ENCODE peak calls at places on chromosomes 4 and X, in ten cellular contexts. A, H, P, G, Z, L, O, F, D and Y are unnamed samples. For H3K27me3, the result is how much of the 10 kb centered on the place peaks cover.

GRCh38 chr4:89140168-89140759 is 28.9 kb downstream of the TIGD2 start:
- DNase-seq in A (no peak), H (no peak), P (peak), G (no peak), Z (no peak), L (no peak), O (no peak), F (no peak), D (no peak), Y (no peak)

GRCh38 chrX:20427173-20427770 is 160.6 kb upstream of the RPS6KA3 start:
- DNase-seq in A (no peak), H (no peak), P (no peak), G (no peak), Z (no peak), L (no peak), O (no peak), F (no peak), D (no peak), Y (no peak)

GRCh38 chr4:182175788-182176519 is 67.2 kb upstream of the TENM3 start:
- DNase-seq in A (no peak), H (no peak), P (no peak), G (no peak), Z (no peak), L (no peak), O (no peak), F (no peak), D (no peak), Y (no peak)

GRCh38 chrX:154295664-154296310 is at the start of gene TKTL1:
- DNase-seq in A (no peak), H (no peak), P (no peak), G (no peak), Z (no peak), L (no peak), O (no peak), F (no peak), D (no peak), Y (no peak)

GRCh38 chr4:61202638-61203495 is 2.7 kb downstream of the ADGRL3 start:
- DNase-seq in A (no peak), H (no peak), P (no peak), G (peak), Z (no peak), L (peak), O (no peak), F (no peak), D (peak), Y (no peak)

GRCh38 chr4:91622925-91623600 is 680.7 kb upstream of the GRID2 start:
- DNase-seq in A (no peak), H (no peak), P (no peak), G (no peak), Z (no peak), L (no peak), O (no peak), F (no peak), D (no peak), Y (no peak)

GRCh38 chrX:7028246-7028645 is 119.3 kb upstream of the STS start:
- DNase-seq in A (no peak), H (no peak), P (no peak), G (no peak), Z (no peak), L (no peak), O (no peak), F (no peak), D (peak), Y (no peak)

GRCh38 chr4:1339489-1339888 is 7.5 kb upstream of the UVSSA start:
- DNase-seq in A (no peak), H (no peak), P (no peak), G (no peak), Z (no peak), L (no peak), O (no peak), F (peak), D (no peak), Y (no peak)

GRCh38 chr4:165343353-165344191 is 16.1 kb downstream of the MSMO1 start:
- DNase-seq in A (no peak), H (no peak), P (no peak), G (no peak), Z (no peak), L (no peak), O (no peak), F (no peak), D (no peak), Y (no peak)

GRCh38 chr4:24690436-24690835 is 104.9 kb upstream of the SOD3 start:
- DNase-seq in A (no peak), H (no peak), P (no peak), G (no peak), Z (peak), L (no peak), O (no peak), F (no peak), D (no peak), Y (no peak)

GRCh38 chr4:118969359-118969758 is 80.7 kb downstream of the SYNPO2 start:
- DNase-seq in A (peak), H (peak), P (peak), G (peak), Z (peak), L (peak), O (peak), F (no peak), D (peak), Y (no peak)

GRCh38 chr4:273312-274017 is 31.8 kb downstream of the ZNF732 start:
- DNase-seq in A (no peak), H (no peak), P (no peak), G (no peak), Z (no peak), L (no peak), O (no peak), F (no peak), D (no peak), Y (no peak)

GRCh38 chr4:170884965-170885583 is 795.3 kb upstream of the AADAT start:
- DNase-seq in A (no peak), H (no peak), P (no peak), G (no peak), Z (no peak), L (no peak), O (no peak), F (no peak), D (peak), Y (no peak)

GRCh38 chrX:45428816-45429215 is 228.1 kb upstream of the DIPK2B start:
- DNase-seq in A (no peak), H (no peak), P (no peak), G (no peak), Z (no peak), L (no peak), O (no peak), F (no peak), D (no peak), Y (no peak)

GRCh38 chrX:118570209-118570608 is 74.6 kb downstream of the DOCK11 start:
- DNase-seq in A (no peak), H (no peak), P (no peak), G (no peak), Z (no peak), L (no peak), O (no peak), F (no peak), D (no peak), Y (no peak)

GRCh38 chr4:94595880-94596483 is 144.2 kb downstream of the PDLIM5 start:
- DNase-seq in A (no peak), H (no peak), P (no peak), G (peak), Z (no peak), L (no peak), O (peak), F (no peak), D (peak), Y (peak)

GRCh38 chr4:104859601-104860000 is 287.1 kb upstream of the TET2 start:
- DNase-seq in A (no peak), H (no peak), P (no peak), G (peak), Z (no peak), L (no peak), O (no peak), F (no peak), D (no peak), Y (no peak)

GRCh38 chr4:100079264-100079663 is 111.0 kb downstream of the DDIT4L start:
- DNase-seq in A (no peak), H (no peak), P (no peak), G (no peak), Z (no peak), L (no peak), O (no peak), F (no peak), D (no peak), Y (no peak)

GRCh38 chr4:138410266-138410665 is 168.1 kb upstream of the SLC7A11 start:
- DNase-seq in A (peak), H (no peak), P (no peak), G (peak), Z (no peak), L (peak), O (no peak), F (no peak), D (no peak), Y (no peak)

GRCh38 chr4:97646997-97647396 is 496.3 kb downstream of the STPG2 start:
- DNase-seq in A (no peak), H (no peak), P (peak), G (no peak), Z (no peak), L (peak), O (no peak), F (no peak), D (peak), Y (no peak)

GRCh38 chrX:143082537-143082936 is 56.8 kb downstream of the SPANXN4 start:
- DNase-seq in A (no peak), H (no peak), P (no peak), G (no peak), Z (no peak), L (no peak), O (no peak), F (no peak), D (no peak), Y (no peak)

GRCh38 chr4:39362827-39363226 is 3.3 kb downstream of the RFC1 start:
- DNase-seq in A (no peak), H (no peak), P (no peak), G (no peak), Z (no peak), L (no peak), O (no peak), F (no peak), D (no peak), Y (peak)

GRCh38 chrX:129980043-129980442 is 2.4 kb upstream of the BCORL1 start:
- DNase-seq in A (peak), H (peak), P (peak), G (peak), Z (peak), L (no peak), O (no peak), F (peak), D (no peak), Y (no peak)

GRCh38 chr4:8439914-8440490 is 521 bp downstream of the ACOX3 start:
- DNase-seq in A (no peak), H (peak), P (peak), G (no peak), Z (no peak), L (no peak), O (peak), F (no peak), D (no peak), Y (no peak)

GRCh38 chr4:119684463-119684862 is 55.9 kb upstream of the PDE5A start:
- DNase-seq in A (no peak), H (no peak), P (no peak), G (no peak), Z (no peak), L (no peak), O (no peak), F (no peak), D (no peak), Y (no peak)

GRCh38 chr4:19947349-19947748 is 304.4 kb upstream of the SLIT2 start:
- DNase-seq in A (no peak), H (no peak), P (no peak), G (no peak), Z (no peak), L (no peak), O (no peak), F (no peak), D (no peak), Y (peak)

GRCh38 chr4:54657556-54658313 is at the start of gene KIT:
- DNase-seq in A (peak), H (no peak), P (peak), G (peak), Z (peak), L (peak), O (peak), F (peak), D (no peak), Y (no peak)

GRCh38 chrX:100731441-100732281 is at the start of gene SYTL4:
- DNase-seq in A (peak), H (no peak), P (peak), G (peak), Z (peak), L (peak), O (peak), F (peak), D (no peak), Y (no peak)

GRCh38 chrX:133307094-133307493 is 88.9 kb upstream of the TFDP3 start:
- DNase-seq in A (no peak), H (no peak), P (no peak), G (no peak), Z (no peak), L (no peak), O (no peak), F (no peak), D (no peak), Y (no peak)
- H3K4me3 ChIP-seq in A (no peak), H (no peak), P (no peak), G (no peak), Z (no peak), L (no peak), O (no peak), F (no peak), D (no peak), Y (no peak)

GRCh38 chrX:95427389-95427788 is 1257.3 kb upstream of the DIAPH2 start:
- DNase-seq in A (no peak), H (no peak), P (peak), G (no peak), Z (no peak), L (no peak), O (no peak), F (no peak), D (peak), Y (no peak)
- H3K27me3 ChIP-seq in A (under half), H (under half), P (under half), G (under half), Z (under half), L (under half), O (under half), F (under half), D (under half), Y (under half)

DNA sequence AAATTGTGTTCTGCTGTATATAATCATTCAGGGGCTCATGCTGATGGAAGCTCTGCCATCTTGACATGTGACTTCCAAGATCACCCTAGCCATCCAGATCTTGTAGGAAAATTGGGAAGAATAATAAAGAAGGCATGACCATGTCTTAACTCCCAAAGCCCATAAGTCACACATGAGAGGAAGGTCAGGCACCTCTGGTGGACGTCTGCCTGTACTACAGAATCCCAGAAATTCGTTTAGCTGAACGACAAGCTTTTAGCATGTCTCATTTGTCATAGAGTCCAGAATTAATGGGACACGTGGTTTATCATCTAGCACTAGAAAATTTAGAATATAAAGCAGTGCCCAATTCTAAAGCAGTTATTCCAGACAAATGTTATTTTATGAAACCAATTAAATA is 212.7 kb downstream of the CENPC start:
- DNase-seq in A (no peak), H (no peak), P (no peak), G (no peak), Z (no peak), L (no peak), O (peak), F (no peak), D (peak), Y (no peak)
- TF ChIP-seq CTCF in A (no peak), H (no peak), P (peak), G (peak), Z (no peak), L (peak), O (peak), F (peak), D (peak), Y (peak)

GRCh38 chr4:41216294-41217019 is 2.1 kb upstream of the APBB2 start:
- DNase-seq in A (peak), H (peak), P (peak), G (peak), Z (peak), L (peak), O (peak), F (peak), D (peak), Y (no peak)

GRCh38 chr4:41215969-41216293 is 1.6 kb upstream of the APBB2 start:
- DNase-seq in A (no peak), H (no peak), P (no peak), G (no peak), Z (no peak), L (no peak), O (no peak), F (no peak), D (no peak), Y (no peak)

GRCh38 chr4:41217373-41217772 is 3.0 kb upstream of the APBB2 start:
- DNase-seq in A (no peak), H (no peak), P (no peak), G (no peak), Z (no peak), L (no peak), O (no peak), F (no peak), D (no peak), Y (no peak)

GRCh38 chr4:41218703-41219102 is 4.4 kb upstream of the APBB2 start:
- DNase-seq in A (no peak), H (no peak), P (no peak), G (no peak), Z (no peak), L (no peak), O (no peak), F (no peak), D (no peak), Y (no peak)

GRCh38 chr4:41217020-41217333 is 2.6 kb upstream of the APBB2 start:
- DNase-seq in A (no peak), H (no peak), P (no peak), G (no peak), Z (no peak), L (no peak), O (no peak), F (no peak), D (no peak), Y (no peak)
- H3K4me3 ChIP-seq in A (peak), H (peak), P (no peak), G (peak), Z (peak), L (peak), O (no peak), F (peak), D (peak), Y (peak)

GRCh38 chrX:132219343-132219768 is at the start of gene RAP2C:
- DNase-seq in A (peak), H (peak), P (peak), G (peak), Z (peak), L (peak), O (peak), F (peak), D (peak), Y (no peak)
- H3K27me3 ChIP-seq in A (under half), H (under half), P (under half), G (under half), Z (under half), L (under half), O (under half), F (under half), D (under half), Y (under half)

GRCh38 chr4:86934772-86935498 is at the start of gene AFF1:
- DNase-seq in A (peak), H (peak), P (peak), G (peak), Z (peak), L (peak), O (peak), F (peak), D (peak), Y (no peak)

GRCh38 chr4:86935499-86935832 is 655 bp downstream of the AFF1 start:
- DNase-seq in A (no peak), H (peak), P (no peak), G (peak), Z (peak), L (no peak), O (peak), F (no peak), D (no peak), Y (no peak)

GRCh38 chr4:86934147-86934771 is 552 bp upstream of the AFF1 start:
- DNase-seq in A (no peak), H (peak), P (no peak), G (peak), Z (no peak), L (no peak), O (peak), F (no peak), D (no peak), Y (no peak)

GRCh38 chr4:86939123-86939522 is 4.3 kb downstream of the AFF1 start:
- DNase-seq in A (no peak), H (no peak), P (no peak), G (no peak), Z (no peak), L (no peak), O (no peak), F (no peak), D (no peak), Y (no peak)

DNA sequence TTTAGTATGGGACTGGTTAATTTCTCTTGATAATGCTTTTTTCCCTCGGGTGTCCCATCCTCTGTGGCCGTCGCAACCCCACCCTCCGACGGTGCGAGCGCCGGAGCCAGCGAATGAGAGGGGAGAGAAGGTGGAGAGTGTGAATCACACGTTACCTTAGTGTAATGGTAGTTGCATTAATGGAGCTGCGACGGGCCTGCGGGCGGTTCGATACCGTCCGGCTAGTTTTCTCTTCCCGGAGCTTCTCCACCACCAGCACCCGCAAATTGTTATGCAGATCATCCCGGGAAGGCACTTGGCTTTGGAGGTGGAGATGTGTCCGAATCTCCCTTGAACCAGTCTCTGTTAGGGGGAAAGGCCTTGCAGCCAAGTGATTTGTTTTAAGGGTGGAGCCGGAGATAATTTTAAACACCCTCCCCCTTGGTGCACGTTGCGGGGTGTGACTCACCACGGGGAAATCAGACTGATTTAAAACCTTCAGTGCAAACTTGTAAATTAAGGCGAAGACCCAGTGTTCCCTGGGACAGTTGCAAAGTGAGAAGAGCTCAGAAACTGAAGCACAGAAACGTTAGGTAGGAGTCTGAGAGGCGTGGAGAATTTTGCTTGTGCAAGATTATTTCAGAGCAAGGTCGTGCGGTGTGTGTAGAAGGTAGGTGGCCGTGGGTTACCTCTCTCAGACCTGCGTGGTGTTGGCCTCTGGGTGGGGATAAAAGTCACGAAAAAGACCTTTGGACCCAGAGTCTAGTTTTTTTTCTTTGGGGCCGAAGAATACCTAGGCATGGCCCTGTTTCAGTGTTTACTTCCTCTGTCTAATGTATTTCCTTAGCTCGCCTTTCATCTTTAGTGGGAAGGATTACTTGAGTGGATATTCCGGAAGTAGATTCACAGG is 1.3 kb downstream of the AFF1 start:
- DNase-seq in A (peak), H (peak), P (peak), G (peak), Z (peak), L (peak), O (peak), F (peak), D (peak), Y (no peak)
- TF ChIP-seq CTCF in A (no peak), H (no peak), P (no peak), G (no peak), Z (no peak), L (no peak), O (no peak), F (no peak), D (no peak), Y (no peak)

DNA sequence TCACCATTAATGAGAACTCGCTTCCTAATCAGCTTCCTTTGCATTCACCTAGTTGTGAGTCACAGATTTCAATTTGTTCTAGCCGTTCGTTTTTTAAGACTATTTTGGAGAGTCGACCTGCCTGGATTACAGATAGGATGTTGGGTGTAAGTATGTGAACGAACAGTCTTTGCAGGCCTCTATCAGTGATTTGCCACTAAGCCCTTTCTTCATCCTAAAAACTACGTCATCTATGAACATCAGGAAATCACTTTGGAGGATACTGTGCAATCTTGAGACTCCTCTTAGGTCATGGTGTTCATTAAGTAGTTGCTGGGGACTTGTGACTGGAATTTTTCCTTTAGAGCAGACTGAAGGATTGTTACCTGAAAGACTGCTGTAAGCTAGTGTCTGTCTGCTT is 1.1 kb downstream of the POLA1 start:
- DNase-seq in A (no peak), H (no peak), P (no peak), G (no peak), Z (no peak), L (no peak), O (peak), F (no peak), D (no peak), Y (no peak)
- H3K4me3 ChIP-seq in A (no peak), H (no peak), P (no peak), G (peak), Z (peak), L (peak), O (peak), F (peak), D (no peak), Y (peak)

GRCh38 chrX:109854096-109854495 is 121.0 kb upstream of the ACSL4 start:
- DNase-seq in A (no peak), H (no peak), P (no peak), G (no peak), Z (no peak), L (no peak), O (no peak), F (no peak), D (no peak), Y (no peak)
- H3K27me3 ChIP-seq in A (under half), H (under half), P (under half), G (under half), Z (under half), L (under half), O (under half), F (under half), D (under half), Y (under half)

GRCh38 chr4:139761461-139761860 is 95.8 kb downstream of the MGST2 start:
- DNase-seq in A (no peak), H (no peak), P (no peak), G (no peak), Z (no peak), L (no peak), O (peak), F (no peak), D (peak), Y (no peak)
- TF ChIP-seq CTCF in A (no peak), H (no peak), P (peak), G (peak), Z (peak), L (peak), O (peak), F (peak), D (peak), Y (peak)